ENCODE peak calls at places on chromosomes 2 and 18, in four cellular contexts. One of them, this sample, is unnamed.

GRCh38 chr2:147325955-147326354 is 518.9 kb upstream of the ACVR2A start:
- DNase-seq in GM04503: no peak
- DNase-seq in SK-N-SH: no peak
- DNase-seq in fibroblast of the aortic adventitia: peak
- DNase-seq in this sample: no peak

GRCh38 chr2:237700583-237701032 is 73.2 kb downstream of the LRRFIP1 start:
- DNase-seq in fibroblast of the aortic adventitia: peak
- DNase-seq in GM04503: no peak
- DNase-seq in SK-N-SH: peak
- DNase-seq in this sample: peak

GRCh38 chr18:27331606-27332005 is 146.5 kb upstream of the CHST9 start:
- DNase-seq in SK-N-SH: no peak
- DNase-seq in fibroblast of the aortic adventitia: no peak
- DNase-seq in GM04503: no peak
- DNase-seq in this sample: no peak

GRCh38 chr2:227374158-227374557 is 4.9 kb downstream of the TM4SF20 start:
- DNase-seq in fibroblast of the aortic adventitia: peak
- DNase-seq in SK-N-SH: no peak
- DNase-seq in GM04503: no peak
- DNase-seq in this sample: no peak

GRCh38 chr2:121343191-121343590 is 58.2 kb upstream of the TFCP2L1 start:
- DNase-seq in fibroblast of the aortic adventitia: no peak
- DNase-seq in GM04503: no peak
- DNase-seq in SK-N-SH: no peak
- DNase-seq in this sample: no peak

GRCh38 chr2:84991404-84992151 is 20.6 kb downstream of the KCMF1 start:
- DNase-seq in GM04503: peak
- DNase-seq in SK-N-SH: no peak
- DNase-seq in fibroblast of the aortic adventitia: peak
- DNase-seq in this sample: no peak

GRCh38 chr2:208360259-208361076 is 46.1 kb upstream of the PTH2R start:
- DNase-seq in GM04503: no peak
- DNase-seq in SK-N-SH: peak
- DNase-seq in fibroblast of the aortic adventitia: no peak
- DNase-seq in this sample: no peak

GRCh38 chr18:76685860-76686259 is 136.5 kb upstream of the ZNF236 start:
- DNase-seq in GM04503: no peak
- DNase-seq in fibroblast of the aortic adventitia: no peak
- DNase-seq in SK-N-SH: no peak
- DNase-seq in this sample: no peak

GRCh38 chr2:31347788-31348187 is 66.8 kb downstream of the XDH start:
- DNase-seq in GM04503: peak
- DNase-seq in fibroblast of the aortic adventitia: peak
- DNase-seq in SK-N-SH: no peak
- DNase-seq in this sample: no peak

GRCh38 chr2:85539361-85540130 is 578 bp downstream of the MAT2A start:
- DNase-seq in GM04503: no peak
- DNase-seq in fibroblast of the aortic adventitia: peak
- DNase-seq in SK-N-SH: peak
- DNase-seq in this sample: peak

GRCh38 chr2:105886029-105886454 is 141.3 kb downstream of the NCK2 start:
- DNase-seq in fibroblast of the aortic adventitia: peak
- DNase-seq in GM04503: peak
- DNase-seq in SK-N-SH: no peak
- DNase-seq in this sample: no peak

GRCh38 chr18:79789091-79789891 is 8.4 kb upstream of the KCNG2 start:
- DNase-seq in GM04503: no peak
- DNase-seq in SK-N-SH: no peak
- DNase-seq in fibroblast of the aortic adventitia: no peak
- DNase-seq in this sample: no peak

GRCh38 chr18:12406376-12407111 is 1.2 kb upstream of the PRELID3A start:
- DNase-seq in SK-N-SH: no peak
- DNase-seq in GM04503: no peak
- DNase-seq in fibroblast of the aortic adventitia: no peak
- DNase-seq in this sample: no peak

GRCh38 chr2:42969231-42970150 is 177.1 kb upstream of the HAAO start:
- DNase-seq in fibroblast of the aortic adventitia: peak
- DNase-seq in SK-N-SH: no peak
- DNase-seq in GM04503: peak
- DNase-seq in this sample: no peak

This sample was measured in heart right ventricle.